ENCODE peak calls at places on chromosomes 5 and 9, in five cellular contexts. S is K562, Q is HepG2, U is A549, L is GM12878. V is an unnamed sample.

GRCh38 chr5:7320641-7321170 is 75.2 kb upstream of the ADCY2 start:
- DNase-seq in S (no peak), Q (no peak), U (no peak), L (no peak), V (no peak)

GRCh38 chr5:34621280-34622045 is 34.7 kb upstream of the RAI14 start:
- DNase-seq in S (no peak), Q (no peak), U (no peak), L (no peak), V (no peak)

GRCh38 chr9:19102631-19103345 is at the start of gene HAUS6:
- DNase-seq in S (peak), Q (peak), U (peak), L (peak), V (peak)

GRCh38 chr9:133873006-133873780 is 118.9 kb downstream of the VAV2 start:
- DNase-seq in S (no peak), Q (no peak), U (no peak), L (no peak), V (no peak)

GRCh38 chr5:1478333-1478732 is 33.1 kb upstream of the SLC6A3 start:
- DNase-seq in S (no peak), Q (no peak), U (no peak), L (no peak), V (no peak)

GRCh38 chr9:26152350-26152749 is 474.1 kb upstream of the TUSC1 start:
- DNase-seq in S (no peak), Q (no peak), U (no peak), L (no peak), V (peak)

GRCh38 chr5:142680605-142681259 is 5.2 kb downstream of the FGF1 start:
- DNase-seq in S (no peak), Q (peak), U (peak), L (no peak), V (no peak)

GRCh38 chr5:84028093-84028492 is 307.4 kb upstream of the HAPLN1 start:
- DNase-seq in S (no peak), Q (no peak), U (no peak), L (no peak), V (no peak)

GRCh38 chr9:123568691-123569342 is 212.8 kb downstream of the CRB2 start:
- DNase-seq in S (no peak), Q (no peak), U (no peak), L (no peak), V (no peak)

GRCh38 chr9:128218172-128218517 is 15.0 kb downstream of the DNM1 start:
- DNase-seq in S (peak), Q (no peak), U (no peak), L (no peak), V (no peak)
- H3K4me3 ChIP-seq in S (peak), Q (no peak), U (no peak), L (peak), V (peak)

DNA sequence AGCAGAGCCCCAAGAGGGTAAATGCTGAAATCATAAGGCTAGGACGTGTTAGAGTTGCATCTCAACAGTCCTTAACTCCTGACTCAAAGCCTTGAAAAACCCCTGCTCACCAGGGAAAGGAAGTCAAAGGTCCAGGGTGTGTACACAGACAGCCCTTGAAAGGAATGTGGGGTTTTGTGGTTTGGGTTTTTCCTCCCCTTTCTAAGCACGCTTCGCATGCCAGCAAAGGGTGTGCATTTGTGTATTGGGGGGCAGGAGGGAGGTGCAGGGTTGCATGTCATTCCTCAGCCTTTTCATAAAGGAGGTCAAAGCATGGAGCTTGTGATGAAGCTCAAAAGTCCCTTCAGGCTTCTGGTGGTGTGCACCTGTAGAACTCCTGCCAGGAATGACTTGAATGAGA is 17.3 kb upstream of the XPA start:
- DNase-seq in S (no peak), Q (peak), U (no peak), L (no peak), V (no peak)
- TF ChIP-seq JUNB in S (no peak), Q (no peak), U (no peak), L (no peak), V (no peak)

GRCh38 chr9:95135756-95136155 is 181.8 kb downstream of the FANCC start:
- DNase-seq in S (no peak), Q (no peak), U (no peak), L (no peak), V (no peak)

GRCh38 chr9:95140821-95141220 is 176.7 kb downstream of the FANCC start:
- DNase-seq in S (no peak), Q (no peak), U (no peak), L (no peak), V (no peak)

GRCh38 chr9:95137587-95138145 is 179.8 kb downstream of the FANCC start:
- DNase-seq in S (no peak), Q (no peak), U (no peak), L (no peak), V (no peak)

GRCh38 chr9:95139121-95139520 is 178.4 kb downstream of the FANCC start:
- DNase-seq in S (no peak), Q (no peak), U (no peak), L (no peak), V (no peak)

GRCh38 chr9:95138474-95138873 is 179.0 kb downstream of the FANCC start:
- DNase-seq in S (no peak), Q (no peak), U (no peak), L (no peak), V (peak)
- TF ChIP-seq CTCF in S (no peak), Q (no peak), U (no peak), L (no peak), V (peak)

GRCh38 chr9:70392189-70392588 is 22.3 kb downstream of the KLF9 start:
- DNase-seq in S (no peak), Q (no peak), U (no peak), L (no peak), V (no peak)
- H3K4me3 ChIP-seq in S (no peak), Q (no peak), U (no peak), L (no peak), V (no peak)